ENCODE peak calls at places on chromosomes 2 and 18, in nine cellular contexts. Y, I, O, C, B, L, X, P and D are unnamed samples.

GRCh38 chr2:201144101-201145051 is 28.4 kb downstream of the CFLAR start:
- DNase-seq in Y (no peak), I (no peak), O (no peak), C (no peak), B (no peak), L (no peak), X (no peak), P (no peak), D (no peak)

GRCh38 chr18:595571-595970 is 1.2 kb upstream of the CLUL1 start:
- DNase-seq in Y (no peak), I (no peak), O (no peak), C (no peak), B (no peak), L (no peak), X (no peak), P (no peak), D (no peak)

GRCh38 chr2:102142829-102143449 is 393 bp downstream of the IL1R1 start:
- DNase-seq in Y (no peak), I (no peak), O (no peak), C (no peak), B (no peak), L (peak), X (no peak), P (peak), D (no peak)

GRCh38 chr2:237923507-237924163 is 43.2 kb upstream of the UBE2F start:
- DNase-seq in Y (peak), I (peak), O (peak), C (peak), B (no peak), L (peak), X (peak), P (peak), D (no peak)

GRCh38 chr2:172823451-172823850 is 87.8 kb downstream of the RAPGEF4 start:
- DNase-seq in Y (no peak), I (no peak), O (no peak), C (no peak), B (no peak), L (no peak), X (no peak), P (no peak), D (no peak)

GRCh38 chr2:98769784-98770183 is 38.9 kb upstream of the MGAT4A start:
- DNase-seq in Y (no peak), I (no peak), O (peak), C (no peak), B (no peak), L (no peak), X (no peak), P (no peak), D (no peak)

GRCh38 chr2:127859712-127860085 is 1.7 kb upstream of the POLR2D start:
- DNase-seq in Y (peak), I (no peak), O (peak), C (peak), B (peak), L (peak), X (peak), P (no peak), D (no peak)

GRCh38 chr2:236352761-236353593 is 88.8 kb upstream of the ASB18 start:
- DNase-seq in Y (peak), I (peak), O (peak), C (no peak), B (no peak), L (no peak), X (peak), P (peak), D (no peak)

GRCh38 chr2:171712051-171712450 is 24.8 kb downstream of the DYNC1I2 start:
- DNase-seq in Y (no peak), I (peak), O (no peak), C (no peak), B (no peak), L (no peak), X (no peak), P (peak), D (no peak)

GRCh38 chr2:219557320-219557719 is 13.5 kb downstream of the TMEM198 start:
- DNase-seq in Y (no peak), I (no peak), O (no peak), C (no peak), B (no peak), L (no peak), X (no peak), P (no peak), D (no peak)

GRCh38 chr2:15834381-15835031 is 105.8 kb upstream of the MYCN start:
- DNase-seq in Y (no peak), I (no peak), O (no peak), C (no peak), B (no peak), L (no peak), X (no peak), P (no peak), D (no peak)

GRCh38 chr18:62982600-62983251 is 267.4 kb downstream of the PHLPP1 start:
- DNase-seq in Y (peak), I (no peak), O (peak), C (no peak), B (no peak), L (no peak), X (peak), P (peak), D (peak)

GRCh38 chr2:147913701-147914480 is 69.1 kb downstream of the ACVR2A start:
- DNase-seq in Y (no peak), I (no peak), O (no peak), C (no peak), B (no peak), L (no peak), X (no peak), P (peak), D (no peak)

GRCh38 chr2:147916723-147917122 is 71.9 kb downstream of the ACVR2A start:
- DNase-seq in Y (no peak), I (no peak), O (no peak), C (no peak), B (no peak), L (no peak), X (no peak), P (no peak), D (no peak)

GRCh38 chr2:147916067-147916466 is 71.2 kb downstream of the ACVR2A start:
- DNase-seq in Y (no peak), I (no peak), O (no peak), C (no peak), B (no peak), L (no peak), X (no peak), P (no peak), D (no peak)

GRCh38 chr2:147909178-147909577 is 64.3 kb downstream of the ACVR2A start:
- DNase-seq in Y (no peak), I (no peak), O (no peak), C (no peak), B (no peak), L (no peak), X (no peak), P (no peak), D (no peak)

GRCh38 chr2:147910990-147911473 is 66.2 kb downstream of the ACVR2A start:
- DNase-seq in Y (peak), I (peak), O (peak), C (no peak), B (no peak), L (peak), X (peak), P (peak), D (no peak)
- TF ChIP-seq CTCF in Y (peak), I (peak), O (peak), C (peak), B (no peak), L (peak), X (peak), P (peak), D (peak)

GRCh38 chr18:3773303-3773702 is 323.3 kb downstream of the TGIF1 start:
- DNase-seq in Y (no peak), I (no peak), O (no peak), C (no peak), B (no peak), L (no peak), X (no peak), P (no peak), D (no peak)
- TF ChIP-seq CTCF in Y (no peak), I (no peak), O (no peak), C (no peak), B (no peak), L (no peak), X (peak), P (no peak), D (no peak)

GRCh38 chr2:120760446-120761135 is 24.9 kb downstream of the GLI2 start:
- DNase-seq in Y (no peak), I (no peak), O (peak), C (peak), B (no peak), L (no peak), X (no peak), P (no peak), D (no peak)
- TF ChIP-seq CTCF in Y (no peak), I (no peak), O (no peak), C (no peak), B (no peak), L (no peak), X (no peak), P (no peak), D (no peak)

DNA sequence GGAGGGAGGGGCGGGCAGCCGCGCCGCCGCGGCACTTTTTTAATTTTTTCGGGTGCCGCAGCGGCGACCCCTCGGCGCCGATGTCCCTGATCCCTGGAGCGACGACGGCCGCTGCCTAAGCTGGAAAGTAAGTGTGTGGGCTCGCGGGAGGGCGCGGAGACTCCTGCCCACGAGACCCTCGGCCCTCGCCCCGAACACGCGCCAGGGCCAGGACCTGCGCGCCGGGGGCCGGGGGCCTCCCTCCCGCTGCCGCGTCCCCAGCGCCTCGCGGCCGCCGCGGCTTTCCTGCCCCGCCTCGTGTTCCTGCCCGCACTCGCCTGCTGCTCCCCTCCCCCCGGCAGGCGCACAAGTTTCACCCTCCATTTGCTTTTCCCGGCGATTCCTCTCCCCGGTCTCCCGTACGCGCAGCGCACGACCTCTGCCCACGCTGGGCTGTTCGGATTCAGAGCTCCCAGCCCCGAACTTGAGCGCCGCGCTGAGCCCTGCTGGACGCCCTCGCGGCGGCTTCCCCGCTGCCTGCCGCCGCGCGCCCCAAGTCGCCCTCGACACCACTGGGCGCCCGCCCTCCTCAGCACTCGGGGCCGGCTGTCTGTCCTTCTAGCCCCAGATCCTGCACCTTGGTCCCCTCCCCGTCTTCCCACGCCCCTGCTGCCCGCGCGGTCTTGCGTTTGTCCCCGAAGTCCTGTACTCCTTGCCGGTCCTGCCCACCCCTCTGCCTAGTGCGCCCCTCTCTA is 507 bp downstream of the PKP4 start:
- DNase-seq in Y (peak), I (no peak), O (peak), C (peak), B (no peak), L (peak), X (peak), P (peak), D (no peak)
- TF ChIP-seq CTCF in Y (no peak), I (no peak), O (no peak), C (no peak), B (no peak), L (no peak), X (no peak), P (no peak), D (no peak)

GRCh38 chr2:168614291-168615018 is 158.4 kb downstream of the CERS6 start:
- DNase-seq in Y (no peak), I (no peak), O (no peak), C (no peak), B (no peak), L (no peak), X (peak), P (no peak), D (no peak)
- TF ChIP-seq CTCF in Y (peak), I (peak), O (no peak), C (no peak), B (no peak), L (no peak), X (peak), P (peak), D (no peak)

GRCh38 chr2:62364786-62365185 is 141.2 kb downstream of the TMEM17 start:
- DNase-seq in Y (no peak), I (no peak), O (no peak), C (no peak), B (no peak), L (no peak), X (no peak), P (no peak), D (no peak)
- TF ChIP-seq CTCF in Y (no peak), I (no peak), O (no peak), C (no peak), B (no peak), L (no peak), X (no peak), P (no peak), D (no peak)